ENCODE peak calls at places on chromosomes 1 and 21, in six cellular contexts. Q is lower leg skin; A is activated B cell treated with CpG ODN at 0.5 μM for 24 hours; C is T-helper 2 cell; W is right lobe of liver; Y is activated effector memory CD4-positive, alpha-beta T cell treated with anti-CD3 and anti-CD28 coated beads, Interleukin-2, amount 50 U/mL, for 16 hours. U is an unnamed sample.
A peak's percentile ranks its signal among the peaks of the same experiment; 100 is the strongest.

GRCh38 chr1:190373705-190374336 is 103.8 kb downstream of the BRINP3 start:
- DNase-seq in Y (no peak), A (no peak), C (no peak), W (no peak), Q (no peak), U (no peak)

GRCh38 chr1:20615946-20616345 is 17.3 kb upstream of the PINK1 start:
- DNase-seq in Q (no peak), A (no peak), Y (no peak), W (no peak), C (no peak), U (no peak)

GRCh38 chr1:68230901-68231626 is 1.3 kb downstream of the WLS start:
- DNase-seq in A (no peak), C (no peak), W (peak; percentile 61), Q (peak; percentile 26), Y (no peak), U (peak; percentile 25)

GRCh38 chr1:153346067-153346723 is 2.4 kb downstream of the PGLYRP4 start:
- DNase-seq in A (no peak), Q (no peak), W (no peak), C (no peak), Y (no peak), U (no peak)

GRCh38 chr1:203178821-203179220 is 3.2 kb upstream of the MYBPH start:
- DNase-seq in A (no peak), W (no peak), Q (no peak), C (no peak), Y (peak; percentile 19), U (no peak)

GRCh38 chr1:185345913-185346717 is 29.1 kb upstream of the IVNS1ABP start:
- DNase-seq in C (no peak), W (no peak), Q (no peak), Y (no peak), A (no peak), U (no peak)

GRCh38 chr21:33948096-33948950 is 32.7 kb upstream of the ATP5PO start:
- DNase-seq in Y (peak; percentile 92), A (peak; percentile 28), W (no peak), Q (peak; percentile 63), C (peak; percentile 45), U (peak; percentile 47)

GRCh38 chr1:167198518-167199133 is 22.1 kb upstream of the POU2F1 start:
- DNase-seq in A (no peak), Q (no peak), Y (no peak), W (no peak), C (no peak), U (no peak)

GRCh38 chr1:96918406-96918805 is 196.8 kb downstream of the PTBP2 start:
- DNase-seq in A (no peak), W (no peak), Y (no peak), Q (no peak), C (no peak), U (no peak)

GRCh38 chr1:157994704-157995540 is 1.5 kb downstream of the KIRREL1 start:
- DNase-seq in Q (peak; percentile 24), W (no peak), A (no peak), Y (no peak), C (no peak), U (peak; percentile 83)

GRCh38 chr1:30372792-30373433 is 350.5 kb downstream of the MATN1 start:
- DNase-seq in Y (no peak), A (no peak), Q (no peak), W (no peak), C (no peak), U (peak; percentile 42)

GRCh38 chr1:36088577-36089392 is at the start of gene ADPRS:
- DNase-seq in C (peak; percentile 82), Y (peak; percentile 97), W (peak; percentile 93), Q (peak; percentile 83), A (peak; percentile 90), U (peak; percentile 79)

GRCh38 chr1:158180741-158181576 is at the start of gene CD1D:
- DNase-seq in W (peak; percentile 82), C (no peak), Q (no peak), A (peak; percentile 41), Y (no peak), U (peak; percentile 42)

GRCh38 chr1:41342774-41343355 is 18.4 kb upstream of the FOXO6 start:
- DNase-seq in Y (no peak), Q (no peak), A (no peak), W (no peak), C (no peak), U (no peak)

GRCh38 chr1:2391034-2391384 is 345 bp downstream of the MORN1 start:
- DNase-seq in C (no peak), Y (peak; percentile 72), A (no peak), W (no peak), Q (no peak), U (no peak)

GRCh38 chr1:211628446-211628845 is 47.0 kb downstream of the NEK2 start:
- DNase-seq in C (no peak), W (no peak), Y (no peak), Q (no peak), A (no peak), U (no peak)

GRCh38 chr1:69263982-69264381 is 303.7 kb upstream of the LRRC7 start:
- DNase-seq in Q (no peak), W (no peak), A (no peak), C (no peak), Y (no peak), U (peak; percentile 68)

GRCh38 chr1:32111789-32112188 is 3.9 kb downstream of the KPNA6 start:
- DNase-seq in C (no peak), Y (no peak), W (no peak), A (no peak), Q (no peak), U (no peak)

GRCh38 chr21:44304846-44305245 is 5.0 kb downstream of the PFKL start:
- DNase-seq in C (no peak), A (peak; percentile 46), Q (no peak), W (no peak), Y (peak; percentile 80), U (no peak)